ENCODE peak calls at places on chromosomes 11 and 22, in four cellular contexts. One of them, this sample, is unnamed.

GRCh38 chr11:119108857-119109221 is 1.7 kb downstream of the C2CD2L start:
- DNase-seq in GM12878: no peak
- DNase-seq in GM12891: no peak
- DNase-seq in HL-60: no peak
- DNase-seq in this sample: no peak

GRCh38 chr11:113387605-113388211 is at the start of gene ANKK1:
- DNase-seq in GM12878: no peak
- DNase-seq in GM12891: no peak
- DNase-seq in HL-60: no peak
- DNase-seq in this sample: peak

GRCh38 chr22:26463688-26464087 is 19.9 kb downstream of the HPS4 start:
- DNase-seq in GM12891: no peak
- DNase-seq in GM12878: no peak
- DNase-seq in HL-60: peak
- DNase-seq in this sample: no peak

GRCh38 chr22:37334859-37335818 is 52.8 kb downstream of the CYTH4 start:
- DNase-seq in HL-60: no peak
- DNase-seq in GM12878: no peak
- DNase-seq in GM12891: no peak
- DNase-seq in this sample: no peak

GRCh38 chr11:65355013-65355775 is 643 bp downstream of the TIGD3 start:
- DNase-seq in HL-60: peak
- DNase-seq in GM12891: peak
- DNase-seq in GM12878: no peak
- DNase-seq in this sample: peak

GRCh38 chr11:2867142-2867541 is 18.4 kb downstream of the CDKN1C start:
- DNase-seq in GM12878: no peak
- DNase-seq in GM12891: no peak
- DNase-seq in HL-60: no peak
- DNase-seq in this sample: peak

GRCh38 chr22:38941488-38941987 is 15.9 kb upstream of the APOBEC3A start:
- DNase-seq in GM12891: no peak
- DNase-seq in HL-60: peak
- DNase-seq in GM12878: peak
- DNase-seq in this sample: no peak

GRCh38 chr11:102824541-102824940 is 18.9 kb downstream of the MMP3 start:
- DNase-seq in HL-60: no peak
- DNase-seq in GM12891: no peak
- DNase-seq in GM12878: no peak
- DNase-seq in this sample: no peak

GRCh38 chr11:87284306-87284705 is 246.6 kb downstream of the TMEM135 start:
- DNase-seq in HL-60: no peak
- DNase-seq in GM12891: no peak
- DNase-seq in GM12878: no peak
- DNase-seq in this sample: no peak

GRCh38 chr11:9858822-9859221 is 194.9 kb downstream of the SWAP70 start:
- DNase-seq in GM12878: no peak
- DNase-seq in GM12891: no peak
- DNase-seq in HL-60: peak
- DNase-seq in this sample: peak

GRCh38 chr11:122861631-122862030 is 20.9 kb upstream of the JHY start:
- DNase-seq in HL-60: no peak
- DNase-seq in GM12878: no peak
- DNase-seq in GM12891: no peak
- DNase-seq in this sample: no peak

GRCh38 chr11:10373340-10373739 is 68.5 kb downstream of the ADM start:
- DNase-seq in GM12878: no peak
- DNase-seq in HL-60: no peak
- DNase-seq in GM12891: no peak
- DNase-seq in this sample: no peak

GRCh38 chr22:23388492-23389009 is 191.5 kb downstream of the IGLL1 start:
- DNase-seq in GM12878: no peak
- DNase-seq in GM12891: no peak
- DNase-seq in HL-60: no peak
- DNase-seq in this sample: no peak

GRCh38 chr11:72614381-72614780 is 59.8 kb downstream of the PDE2A start:
- DNase-seq in HL-60: no peak
- DNase-seq in GM12891: no peak
- DNase-seq in GM12878: no peak
- DNase-seq in this sample: no peak

GRCh38 chr22:36770116-36770945 is 5.6 kb downstream of the IFT27 start:
- DNase-seq in GM12878: no peak
- DNase-seq in GM12891: no peak
- DNase-seq in HL-60: no peak
- DNase-seq in this sample: no peak

GRCh38 chr11:63406458-63406857 is 36.9 kb downstream of the SLC22A9 start:
- DNase-seq in HL-60: no peak
- DNase-seq in GM12891: no peak
- DNase-seq in GM12878: no peak
- DNase-seq in this sample: no peak

GRCh38 chr11:59802639-59803176 is 7.9 kb downstream of the MRPL16 start:
- DNase-seq in GM12878: no peak
- DNase-seq in GM12891: no peak
- DNase-seq in HL-60: peak
- DNase-seq in this sample: peak

GRCh38 chr11:59801160-59801706 is 9.3 kb downstream of the MRPL16 start:
- DNase-seq in GM12891: no peak
- DNase-seq in HL-60: no peak
- DNase-seq in GM12878: no peak
- DNase-seq in this sample: no peak

GRCh38 chr11:59800390-59801037 is 10.1 kb downstream of the MRPL16 start:
- DNase-seq in GM12878: no peak
- DNase-seq in GM12891: no peak
- DNase-seq in HL-60: no peak
- DNase-seq in this sample: no peak

GRCh38 chr11:59807047-59807446 is 3.5 kb downstream of the MRPL16 start:
- DNase-seq in GM12878: no peak
- DNase-seq in HL-60: no peak
- DNase-seq in GM12891: no peak
- DNase-seq in this sample: no peak

DNA sequence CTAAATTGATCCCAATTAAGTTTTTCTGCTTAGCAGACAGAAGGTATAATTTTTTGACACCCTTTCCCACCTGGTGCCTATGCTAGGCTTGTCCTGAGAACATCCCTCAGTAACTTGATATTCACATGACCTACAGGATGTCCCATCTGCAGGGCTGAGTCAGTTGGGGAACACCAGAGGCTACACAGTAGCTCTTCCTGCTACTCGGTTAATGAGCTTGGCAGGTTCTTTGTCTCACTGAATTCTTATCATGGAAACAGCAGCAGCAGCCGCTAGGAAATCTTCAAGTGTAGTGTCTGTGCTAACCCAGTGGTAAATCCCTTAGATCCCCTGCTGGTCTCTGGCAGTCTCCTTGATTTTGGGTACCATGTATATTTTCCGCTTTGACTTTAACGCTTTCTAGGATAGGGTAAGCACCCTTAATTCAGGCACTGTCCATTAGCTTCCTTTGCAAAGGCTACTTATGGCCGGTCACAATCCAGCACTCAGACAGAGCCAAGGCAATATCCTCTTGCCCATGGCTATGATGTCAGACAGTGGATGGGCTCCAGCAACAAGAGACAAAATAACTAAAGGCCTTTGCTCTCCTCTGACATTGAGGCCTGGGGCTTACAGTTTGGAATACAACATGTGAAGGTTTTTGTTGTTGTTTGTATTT is 8.5 kb downstream of the MRPL16 start:
- DNase-seq in HL-60: no peak
- DNase-seq in GM12891: no peak
- DNase-seq in GM12878: no peak
- DNase-seq in this sample: no peak
- TF ChIP-seq SPI1 in HL-60: no peak
- TF ChIP-seq SPI1 in GM12891: no peak
- TF ChIP-seq SPI1 in GM12878: no peak
- TF ChIP-seq SPI1 in this sample: no peak

GRCh38 chr11:69418576-69419296 is 62.7 kb upstream of the LINC01488 start:
- DNase-seq in HL-60: no peak
- DNase-seq in GM12878: no peak
- DNase-seq in GM12891: no peak
- DNase-seq in this sample: no peak
- TF ChIP-seq SPI1 in HL-60: no peak
- TF ChIP-seq SPI1 in GM12878: no peak
- TF ChIP-seq SPI1 in GM12891: no peak
- TF ChIP-seq SPI1 in this sample: no peak

DNA sequence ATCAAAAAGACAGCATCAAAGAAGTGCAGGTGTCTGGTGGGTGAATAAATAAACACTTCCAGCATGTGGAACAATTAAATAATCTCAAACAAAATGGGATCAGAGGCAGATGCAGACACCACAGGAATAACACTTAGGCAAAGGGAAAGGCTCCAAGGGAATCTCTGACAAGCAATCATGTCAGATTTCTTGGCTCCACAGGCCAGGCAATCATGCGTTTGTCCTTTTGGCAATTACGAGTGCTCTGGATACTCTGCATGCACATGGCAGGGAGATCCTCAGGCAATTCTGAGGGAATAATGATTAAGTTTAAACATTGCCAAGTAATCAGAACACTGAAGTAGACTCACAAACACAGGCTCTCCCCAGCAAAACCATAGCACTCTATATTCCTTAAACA is 403.4 kb upstream of the LUZP2 start:
- DNase-seq in HL-60: no peak
- DNase-seq in GM12891: no peak
- DNase-seq in GM12878: no peak
- DNase-seq in this sample: no peak
- TF ChIP-seq SPI1 in HL-60: no peak
- TF ChIP-seq SPI1 in GM12891: no peak
- TF ChIP-seq SPI1 in GM12878: no peak
- TF ChIP-seq SPI1 in this sample: no peak

GRCh38 chr22:46586531-46587011 is 33.6 kb upstream of the GRAMD4 start:
- DNase-seq in GM12878: no peak
- DNase-seq in GM12891: no peak
- DNase-seq in HL-60: no peak
- DNase-seq in this sample: no peak

GRCh38 chr22:46586123-46586519 is 34.1 kb upstream of the GRAMD4 start:
- DNase-seq in GM12891: no peak
- DNase-seq in GM12878: no peak
- DNase-seq in HL-60: no peak
- DNase-seq in this sample: peak

GRCh38 chr22:46587067-46587471 is 33.1 kb upstream of the GRAMD4 start:
- DNase-seq in GM12878: peak
- DNase-seq in HL-60: no peak
- DNase-seq in GM12891: peak
- DNase-seq in this sample: no peak

GRCh38 chr22:46584081-46584903 is 35.9 kb upstream of the GRAMD4 start:
- DNase-seq in GM12878: no peak
- DNase-seq in HL-60: no peak
- DNase-seq in GM12891: no peak
- DNase-seq in this sample: no peak

DNA sequence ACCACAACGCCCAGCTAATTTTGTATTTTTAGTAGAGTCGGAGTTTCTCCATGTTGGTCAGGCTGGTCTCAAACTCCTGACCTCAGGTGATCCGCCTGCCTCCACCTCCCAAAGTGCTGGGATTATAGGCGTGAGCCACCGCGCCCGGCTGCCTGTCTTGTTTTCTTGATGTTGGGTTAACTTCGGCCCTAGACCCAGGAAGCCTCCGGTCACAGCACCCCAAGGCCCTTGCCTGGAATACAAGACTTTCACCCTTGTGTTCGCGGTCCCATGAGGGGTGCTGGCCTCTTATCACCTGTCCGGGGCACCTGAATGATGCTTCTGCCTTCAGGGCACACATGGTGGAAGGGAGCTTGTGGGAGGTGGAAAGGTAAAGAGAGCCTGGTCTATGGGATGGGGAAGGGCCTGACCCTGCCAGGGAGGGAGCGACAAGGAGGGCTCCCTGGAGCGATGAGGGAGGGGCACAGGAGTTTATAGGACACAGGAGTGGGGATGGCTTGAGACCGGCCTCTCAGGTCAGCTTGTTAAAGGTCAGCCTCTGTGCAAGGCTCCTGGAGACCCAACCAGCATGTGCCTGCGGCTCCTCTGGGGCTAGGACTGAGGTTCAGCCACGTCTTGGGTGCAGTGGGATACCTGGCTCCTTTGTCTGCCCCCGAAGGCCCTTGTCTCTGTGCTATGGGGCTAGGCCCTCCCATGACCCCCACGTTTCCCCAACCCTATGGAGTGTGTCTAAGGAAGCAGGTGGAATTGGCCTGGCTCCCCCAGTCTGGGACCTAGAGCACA is 34.7 kb upstream of the GRAMD4 start:
- DNase-seq in GM12891: no peak
- DNase-seq in HL-60: no peak
- DNase-seq in GM12878: no peak
- DNase-seq in this sample: no peak
- TF ChIP-seq SPI1 in GM12891: no peak
- TF ChIP-seq SPI1 in HL-60: no peak
- TF ChIP-seq SPI1 in GM12878: no peak
- TF ChIP-seq SPI1 in this sample: no peak

GRCh38 chr11:120807414-120808150 is 216.3 kb upstream of the TBCEL start:
- DNase-seq in HL-60: no peak
- DNase-seq in GM12878: no peak
- DNase-seq in GM12891: no peak
- DNase-seq in this sample: no peak
- TF ChIP-seq SPI1 in HL-60: no peak
- TF ChIP-seq SPI1 in GM12878: no peak
- TF ChIP-seq SPI1 in GM12891: no peak
- TF ChIP-seq SPI1 in this sample: no peak

This sample was measured in K562.